ENCODE peak calls at places on chromosome 10, in nine cellular contexts. One of them, this sample, is unnamed.

GRCh38 chr10:100980327-100981110 is 6.8 kb downstream of the MRPL43 start:
- DNase-seq in body of pancreas: no peak
- DNase-seq in lung: no peak
- DNase-seq in lower lobe of right lung: no peak
- DNase-seq in aorta: no peak
- DNase-seq in tibial nerve: no peak
- DNase-seq in uterus: peak
- DNase-seq in transverse colon: peak
- DNase-seq in thoracic aorta: no peak
- DNase-seq in this sample: no peak

GRCh38 chr10:12534824-12535223 is 185.5 kb downstream of the CAMK1D start:
- DNase-seq in body of pancreas: peak
- DNase-seq in lung: no peak
- DNase-seq in lower lobe of right lung: no peak
- DNase-seq in aorta: no peak
- DNase-seq in tibial nerve: no peak
- DNase-seq in uterus: no peak
- DNase-seq in transverse colon: no peak
- DNase-seq in thoracic aorta: no peak
- DNase-seq in this sample: no peak

GRCh38 chr10:50316695-50317648 is 65.7 kb upstream of the ASAH2 start:
- DNase-seq in body of pancreas: no peak
- DNase-seq in lung: no peak
- DNase-seq in lower lobe of right lung: no peak
- DNase-seq in aorta: no peak
- DNase-seq in tibial nerve: no peak
- DNase-seq in uterus: no peak
- DNase-seq in transverse colon: no peak
- DNase-seq in thoracic aorta: no peak
- DNase-seq in this sample: no peak

GRCh38 chr10:52673468-52673867 is 99.1 kb downstream of the MBL2 start:
- DNase-seq in body of pancreas: no peak
- DNase-seq in lung: no peak
- DNase-seq in lower lobe of right lung: no peak
- DNase-seq in aorta: no peak
- DNase-seq in tibial nerve: no peak
- DNase-seq in uterus: no peak
- DNase-seq in transverse colon: no peak
- DNase-seq in thoracic aorta: no peak
- DNase-seq in this sample: no peak

GRCh38 chr10:123600177-123600576 is 66.0 kb upstream of the GPR26 start:
- DNase-seq in body of pancreas: no peak
- DNase-seq in lung: no peak
- DNase-seq in lower lobe of right lung: no peak
- DNase-seq in aorta: no peak
- DNase-seq in tibial nerve: no peak
- DNase-seq in uterus: no peak
- DNase-seq in transverse colon: no peak
- DNase-seq in thoracic aorta: no peak
- DNase-seq in this sample: no peak

GRCh38 chr10:102274062-102274461 is 28.7 kb downstream of the GBF1 start:
- DNase-seq in body of pancreas: no peak
- DNase-seq in lung: no peak
- DNase-seq in lower lobe of right lung: no peak
- DNase-seq in aorta: no peak
- DNase-seq in tibial nerve: no peak
- DNase-seq in uterus: no peak
- DNase-seq in transverse colon: no peak
- DNase-seq in thoracic aorta: no peak
- DNase-seq in this sample: no peak

GRCh38 chr10:129758591-129759021 is 205.5 kb downstream of the EBF3 start:
- DNase-seq in body of pancreas: no peak
- DNase-seq in lung: no peak
- DNase-seq in lower lobe of right lung: peak
- DNase-seq in aorta: no peak
- DNase-seq in tibial nerve: no peak
- DNase-seq in uterus: peak
- DNase-seq in transverse colon: no peak
- DNase-seq in thoracic aorta: no peak
- DNase-seq in this sample: peak

GRCh38 chr10:26799342-26799741 is 61.4 kb downstream of the ABI1 start:
- DNase-seq in body of pancreas: peak
- DNase-seq in lung: no peak
- DNase-seq in lower lobe of right lung: no peak
- DNase-seq in aorta: no peak
- DNase-seq in tibial nerve: no peak
- DNase-seq in uterus: no peak
- DNase-seq in transverse colon: peak
- DNase-seq in thoracic aorta: no peak
- DNase-seq in this sample: no peak

GRCh38 chr10:118013078-118013568 is 33.6 kb downstream of the RAB11FIP2 start:
- DNase-seq in body of pancreas: no peak
- DNase-seq in lung: no peak
- DNase-seq in lower lobe of right lung: no peak
- DNase-seq in aorta: no peak
- DNase-seq in tibial nerve: no peak
- DNase-seq in uterus: no peak
- DNase-seq in transverse colon: no peak
- DNase-seq in thoracic aorta: no peak
- DNase-seq in this sample: no peak

GRCh38 chr10:47137311-47137851 is 162.6 kb upstream of the GDF10 start:
- DNase-seq in body of pancreas: no peak
- DNase-seq in lung: no peak
- DNase-seq in lower lobe of right lung: no peak
- DNase-seq in aorta: no peak
- DNase-seq in tibial nerve: no peak
- DNase-seq in uterus: no peak
- DNase-seq in transverse colon: no peak
- DNase-seq in thoracic aorta: no peak
- DNase-seq in this sample: no peak

GRCh38 chr10:10798543-10799192 is 219.0 kb upstream of the CELF2 start:
- DNase-seq in body of pancreas: no peak
- DNase-seq in lung: no peak
- DNase-seq in lower lobe of right lung: no peak
- DNase-seq in aorta: no peak
- DNase-seq in tibial nerve: no peak
- DNase-seq in uterus: peak
- DNase-seq in transverse colon: no peak
- DNase-seq in thoracic aorta: no peak
- DNase-seq in this sample: no peak

GRCh38 chr10:10807106-10807505 is 210.6 kb upstream of the CELF2 start:
- DNase-seq in body of pancreas: no peak
- DNase-seq in lung: no peak
- DNase-seq in lower lobe of right lung: no peak
- DNase-seq in aorta: no peak
- DNase-seq in tibial nerve: no peak
- DNase-seq in uterus: no peak
- DNase-seq in transverse colon: no peak
- DNase-seq in thoracic aorta: no peak
- DNase-seq in this sample: no peak

GRCh38 chr10:10803273-10803672 is 214.4 kb upstream of the CELF2 start:
- DNase-seq in body of pancreas: peak
- DNase-seq in lung: no peak
- DNase-seq in lower lobe of right lung: no peak
- DNase-seq in aorta: no peak
- DNase-seq in tibial nerve: peak
- DNase-seq in uterus: peak
- DNase-seq in transverse colon: no peak
- DNase-seq in thoracic aorta: no peak
- DNase-seq in this sample: no peak

GRCh38 chr10:10804998-10805737 is 212.5 kb upstream of the CELF2 start:
- DNase-seq in body of pancreas: no peak
- DNase-seq in lung: no peak
- DNase-seq in lower lobe of right lung: no peak
- DNase-seq in aorta: no peak
- DNase-seq in tibial nerve: no peak
- DNase-seq in uterus: no peak
- DNase-seq in transverse colon: no peak
- DNase-seq in thoracic aorta: no peak
- DNase-seq in this sample: no peak

GRCh38 chr10:10804061-10804460 is 213.6 kb upstream of the CELF2 start:
- DNase-seq in body of pancreas: no peak
- DNase-seq in lung: no peak
- DNase-seq in lower lobe of right lung: no peak
- DNase-seq in aorta: no peak
- DNase-seq in tibial nerve: no peak
- DNase-seq in uterus: no peak
- DNase-seq in transverse colon: no peak
- DNase-seq in thoracic aorta: no peak
- DNase-seq in this sample: no peak
- H3K27ac ChIP-seq in body of pancreas: no peak
- H3K27ac ChIP-seq in lung: no peak
- H3K27ac ChIP-seq in lower lobe of right lung: no peak
- H3K27ac ChIP-seq in aorta: no peak
- H3K27ac ChIP-seq in tibial nerve: peak
- H3K27ac ChIP-seq in uterus: peak
- H3K27ac ChIP-seq in transverse colon: peak
- H3K27ac ChIP-seq in thoracic aorta: peak
- H3K27ac ChIP-seq in this sample: no peak

DNA sequence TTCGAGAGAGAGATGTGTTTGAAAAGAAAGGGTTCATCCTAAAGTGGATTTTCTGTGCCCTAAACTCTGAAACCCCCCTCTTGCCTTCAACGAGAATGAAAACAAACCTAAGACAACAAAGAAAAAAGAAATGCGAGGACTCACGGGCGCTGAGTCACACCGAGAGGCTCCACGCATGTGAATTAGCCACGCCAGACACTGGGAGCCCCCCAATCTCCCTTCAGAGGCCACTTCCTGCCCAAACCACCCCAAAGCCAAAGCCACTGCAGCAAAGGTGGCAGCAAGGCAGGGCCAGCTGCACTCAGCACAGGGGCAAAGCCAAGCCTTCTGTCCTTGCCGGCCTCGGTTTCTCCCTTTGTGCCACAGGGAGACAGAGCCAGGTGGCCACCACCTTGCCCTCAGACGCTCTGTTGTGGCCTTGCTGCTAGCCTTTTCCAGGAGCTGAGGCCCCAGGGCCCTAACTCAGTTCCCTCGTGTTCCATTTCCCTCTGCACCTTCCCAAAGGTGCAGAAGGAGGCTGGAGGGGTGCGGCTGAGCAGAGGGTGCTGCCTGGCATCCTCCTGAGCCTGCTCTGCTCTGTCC is 93.3 kb downstream of the FAM53B start:
- DNase-seq in body of pancreas: no peak
- DNase-seq in lung: no peak
- DNase-seq in lower lobe of right lung: no peak
- DNase-seq in aorta: no peak
- DNase-seq in tibial nerve: no peak
- DNase-seq in uterus: no peak
- DNase-seq in transverse colon: no peak
- DNase-seq in thoracic aorta: no peak
- DNase-seq in this sample: no peak
- H3K27ac ChIP-seq in body of pancreas: no peak
- H3K27ac ChIP-seq in lung: peak
- H3K27ac ChIP-seq in lower lobe of right lung: peak
- H3K27ac ChIP-seq in aorta: no peak
- H3K27ac ChIP-seq in tibial nerve: peak
- H3K27ac ChIP-seq in uterus: peak
- H3K27ac ChIP-seq in transverse colon: peak
- H3K27ac ChIP-seq in thoracic aorta: no peak
- H3K27ac ChIP-seq in this sample: no peak

GRCh38 chr10:62095341-62096071 is 173.1 kb downstream of the RTKN2 start:
- DNase-seq in body of pancreas: no peak
- DNase-seq in lung: peak
- DNase-seq in lower lobe of right lung: no peak
- DNase-seq in aorta: no peak
- DNase-seq in tibial nerve: no peak
- DNase-seq in uterus: no peak
- DNase-seq in transverse colon: no peak
- DNase-seq in thoracic aorta: no peak
- DNase-seq in this sample: no peak

GRCh38 chr10:62099299-62099698 is 169.3 kb downstream of the RTKN2 start:
- DNase-seq in body of pancreas: no peak
- DNase-seq in lung: no peak
- DNase-seq in lower lobe of right lung: no peak
- DNase-seq in aorta: no peak
- DNase-seq in tibial nerve: no peak
- DNase-seq in uterus: no peak
- DNase-seq in transverse colon: no peak
- DNase-seq in thoracic aorta: no peak
- DNase-seq in this sample: no peak

GRCh38 chr10:62093863-62094291 is 174.8 kb downstream of the RTKN2 start:
- DNase-seq in body of pancreas: no peak
- DNase-seq in lung: no peak
- DNase-seq in lower lobe of right lung: no peak
- DNase-seq in aorta: no peak
- DNase-seq in tibial nerve: no peak
- DNase-seq in uterus: no peak
- DNase-seq in transverse colon: no peak
- DNase-seq in thoracic aorta: no peak
- DNase-seq in this sample: no peak

GRCh38 chr10:62098278-62099121 is 170.1 kb downstream of the RTKN2 start:
- DNase-seq in body of pancreas: no peak
- DNase-seq in lung: no peak
- DNase-seq in lower lobe of right lung: no peak
- DNase-seq in aorta: no peak
- DNase-seq in tibial nerve: no peak
- DNase-seq in uterus: no peak
- DNase-seq in transverse colon: no peak
- DNase-seq in thoracic aorta: no peak
- DNase-seq in this sample: no peak

GRCh38 chr10:62096534-62096933 is 172.1 kb downstream of the RTKN2 start:
- DNase-seq in body of pancreas: no peak
- DNase-seq in lung: no peak
- DNase-seq in lower lobe of right lung: no peak
- DNase-seq in aorta: no peak
- DNase-seq in tibial nerve: no peak
- DNase-seq in uterus: no peak
- DNase-seq in transverse colon: no peak
- DNase-seq in thoracic aorta: no peak
- DNase-seq in this sample: no peak
- H3K27ac ChIP-seq in body of pancreas: no peak
- H3K27ac ChIP-seq in lung: no peak
- H3K27ac ChIP-seq in lower lobe of right lung: peak
- H3K27ac ChIP-seq in aorta: no peak
- H3K27ac ChIP-seq in tibial nerve: peak
- H3K27ac ChIP-seq in uterus: peak
- H3K27ac ChIP-seq in transverse colon: peak
- H3K27ac ChIP-seq in thoracic aorta: no peak
- H3K27ac ChIP-seq in this sample: peak

DNA sequence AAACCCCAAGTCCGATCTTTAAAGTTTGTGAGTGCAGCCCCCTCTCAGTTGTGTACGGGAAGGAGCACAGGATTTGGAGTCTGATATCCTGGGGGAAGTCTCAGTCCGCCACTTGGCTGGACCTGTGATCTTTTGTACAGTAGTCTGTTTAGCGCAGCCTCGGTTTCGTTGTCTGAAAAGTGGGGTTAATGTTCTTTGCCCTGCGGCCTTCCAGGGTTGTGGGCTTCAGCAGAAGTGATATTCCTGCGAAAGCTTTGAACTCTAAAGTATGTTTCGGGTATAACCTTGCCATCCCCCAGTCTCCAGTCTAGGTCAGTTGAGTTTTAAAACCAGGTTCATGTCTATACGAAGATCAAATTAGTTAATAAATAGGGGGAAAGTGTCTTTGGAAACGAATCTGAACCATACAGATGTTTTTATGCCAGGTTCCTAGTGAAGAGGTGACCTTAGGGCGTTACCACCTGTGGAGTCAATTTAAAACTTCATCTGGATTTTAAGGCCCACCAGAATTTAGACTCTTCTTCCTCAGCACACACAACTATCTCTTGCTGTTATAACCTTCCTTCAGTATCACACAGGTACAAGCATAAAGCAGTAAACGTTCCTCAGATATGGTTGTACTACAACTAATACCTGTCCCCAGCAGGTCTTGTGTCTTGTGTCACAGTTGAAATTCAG is 904 bp downstream of the R3HCC1L start:
- DNase-seq in body of pancreas: no peak
- DNase-seq in lung: no peak
- DNase-seq in lower lobe of right lung: no peak
- DNase-seq in aorta: no peak
- DNase-seq in tibial nerve: no peak
- DNase-seq in uterus: no peak
- DNase-seq in transverse colon: no peak
- DNase-seq in thoracic aorta: no peak
- DNase-seq in this sample: no peak
- H3K27ac ChIP-seq in body of pancreas: peak
- H3K27ac ChIP-seq in lung: peak
- H3K27ac ChIP-seq in lower lobe of right lung: peak
- H3K27ac ChIP-seq in aorta: no peak
- H3K27ac ChIP-seq in tibial nerve: peak
- H3K27ac ChIP-seq in uterus: peak
- H3K27ac ChIP-seq in transverse colon: peak
- H3K27ac ChIP-seq in thoracic aorta: peak
- H3K27ac ChIP-seq in this sample: peak

This sample was measured in right lobe of liver.